ENCODE peak calls at places on chromosomes 6 and 20, in five cellular contexts. Y is epithelial cell of esophagus, S is amygdala, U is fibroblast of the conjunctiva, P is HuH-7.5. W is an unnamed sample.
A peak's percentile ranks its signal among the peaks of the same experiment; 100 is the strongest.

GRCh38 chr6:23927935-23928334 is 198.1 kb upstream of the NRSN1 start:
- DNase-seq in Y (no peak), S (no peak), U (no peak), P (no peak), W (no peak)

GRCh38 chr6:23696946-23697345 is 429.1 kb upstream of the NRSN1 start:
- DNase-seq in Y (no peak), S (no peak), U (no peak), P (no peak), W (no peak)

GRCh38 chr20:19552144-19552895 is 205.7 kb upstream of the RIN2 start:
- DNase-seq in Y (peak; percentile 30), S (no peak), U (no peak), P (no peak), W (no peak)

GRCh38 chr6:168908166-168908565 is 345.5 kb downstream of the THBS2 start:
- DNase-seq in Y (peak; percentile 10), S (no peak), U (peak; percentile 4), P (no peak), W (no peak)

GRCh38 chr20:829531-829930 is 4.0 kb upstream of the FAM110A start:
- DNase-seq in Y (no peak), S (no peak), U (no peak), P (no peak), W (no peak)

GRCh38 chr20:25315418-25316210 is 67.7 kb downstream of the PYGB start:
- DNase-seq in Y (no peak), S (no peak), U (no peak), P (no peak), W (no peak)

GRCh38 chr20:38748863-38749153 is 548 bp downstream of the ACTR5 start:
- DNase-seq in Y (peak; percentile 76), S (no peak), U (no peak), P (no peak), W (no peak)

GRCh38 chr20:50521221-50521642 is 11.0 kb downstream of the PTPN1 start:
- DNase-seq in Y (no peak), S (no peak), U (no peak), P (no peak), W (no peak)

GRCh38 chr6:36345681-36346417 is 9.2 kb upstream of the BNIP5 start:
- DNase-seq in Y (no peak), S (no peak), U (no peak), P (no peak), W (no peak)

GRCh38 chr20:50113420-50114224 is 672 bp upstream of the UBE2V1 start:
- DNase-seq in Y (no peak), S (no peak), U (no peak), P (no peak), W (no peak)

W was measured in 8988T.